ENCODE peak calls at places on chromosomes 4 and X, in eight cellular contexts. N, C, G, H, W, Z, S and E are unnamed samples.
A peak's percentile ranks its signal among the peaks of the same experiment; 100 is the strongest.

GRCh38 chr4:144449623-144450022 is 196.3 kb upstream of the HHIP start:
- DNase-seq in N (no peak), C (no peak), G (no peak), H (no peak), W (peak; percentile 48), Z (no peak), S (peak; percentile 72), E (no peak)

GRCh38 chr4:186258216-186258811 is 7.7 kb upstream of the F11 start:
- DNase-seq in N (no peak), C (no peak), G (no peak), H (no peak), W (no peak), Z (no peak), S (no peak), E (no peak)

GRCh38 chrX:18455384-18455783 is 30.0 kb downstream of the CDKL5 start:
- DNase-seq in N (no peak), C (no peak), G (no peak), H (no peak), W (no peak), Z (no peak), S (no peak), E (no peak)

GRCh38 chrX:129930941-129931410 is 25.0 kb downstream of the UTP14A start:
- DNase-seq in N (no peak), C (no peak), G (no peak), H (no peak), W (no peak), Z (no peak), S (no peak), E (no peak)

GRCh38 chrX:1598021-1598875 is 6.8 kb downstream of the AKAP17A start:
- DNase-seq in N (no peak), C (no peak), G (no peak), H (no peak), W (no peak), Z (no peak), S (no peak), E (no peak)

GRCh38 chr4:57320217-57320616 is 210.0 kb upstream of the IGFBP7 start:
- DNase-seq in N (no peak), C (no peak), G (no peak), H (no peak), W (no peak), Z (no peak), S (no peak), E (no peak)

GRCh38 chr4:113016377-113016776 is 33.1 kb upstream of the ANK2 start:
- DNase-seq in N (no peak), C (no peak), G (no peak), H (no peak), W (no peak), Z (no peak), S (no peak), E (no peak)

GRCh38 chr4:57148831-57149230 is 38.6 kb upstream of the IGFBP7 start:
- DNase-seq in N (no peak), C (peak; percentile 83), G (no peak), H (no peak), W (no peak), Z (no peak), S (no peak), E (no peak)

GRCh38 chr4:183763990-183764754 is 105.1 kb downstream of the TRAPPC11 start:
- DNase-seq in N (no peak), C (no peak), G (no peak), H (no peak), W (no peak), Z (no peak), S (peak; percentile 66), E (no peak)

GRCh38 chr4:174086829-174087799 is 196.4 kb downstream of the FBXO8 start:
- DNase-seq in N (no peak), C (no peak), G (no peak), H (no peak), W (no peak), Z (no peak), S (no peak), E (no peak)

GRCh38 chr4:57424231-57424897 is 314.2 kb upstream of the IGFBP7 start:
- DNase-seq in N (no peak), C (peak; percentile 90), G (no peak), H (no peak), W (peak; percentile 82), Z (no peak), S (no peak), E (no peak)

GRCh38 chr4:107831140-107831539 is 6.4 kb downstream of the SGMS2 start:
- DNase-seq in N (no peak), C (no peak), G (no peak), H (no peak), W (no peak), Z (no peak), S (no peak), E (no peak)
- H3K4me1 ChIP-seq in N (peaks cover 7% of the 10 kb centered on the region), C (peaks cover 22% of the 10 kb centered on the region), G (peaks cover 15% of the 10 kb centered on the region), H (no peaks in the 10 kb centered on the region), W (no peaks in the 10 kb centered on the region), Z (peaks cover 27% of the 10 kb centered on the region), S (peaks cover 14% of the 10 kb centered on the region), E (peaks cover 4% of the 10 kb centered on the region)

DNA sequence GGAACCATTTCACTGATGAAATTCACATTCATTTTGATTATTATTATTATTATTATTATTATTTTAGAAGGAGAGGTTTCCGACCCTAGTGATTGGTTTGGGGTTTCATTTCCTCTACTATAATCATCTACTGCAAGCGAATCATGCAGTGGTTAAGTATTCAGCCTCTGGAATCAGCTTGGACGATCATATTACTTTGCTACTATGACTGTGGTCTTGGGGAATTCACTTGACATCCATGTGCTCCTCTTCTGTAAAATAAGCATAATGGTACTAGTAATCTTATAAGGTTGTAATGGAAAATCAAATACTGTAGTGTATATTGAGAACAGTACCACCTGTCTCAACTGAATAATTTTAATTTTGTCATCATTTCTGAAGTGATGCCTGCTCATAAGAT is 132.1 kb upstream of the SLC4A4 start:
- DNase-seq in N (no peak), C (no peak), G (no peak), H (no peak), W (no peak), Z (no peak), S (no peak), E (no peak)
- H3K4me1 ChIP-seq in N (no peaks in the 10 kb centered on the region), C (no peaks in the 10 kb centered on the region), G (peaks cover 11% of the 10 kb centered on the region), H (no peaks in the 10 kb centered on the region), W (no peaks in the 10 kb centered on the region), Z (peaks cover 9% of the 10 kb centered on the region), S (no peaks in the 10 kb centered on the region), E (no peaks in the 10 kb centered on the region)

DNA sequence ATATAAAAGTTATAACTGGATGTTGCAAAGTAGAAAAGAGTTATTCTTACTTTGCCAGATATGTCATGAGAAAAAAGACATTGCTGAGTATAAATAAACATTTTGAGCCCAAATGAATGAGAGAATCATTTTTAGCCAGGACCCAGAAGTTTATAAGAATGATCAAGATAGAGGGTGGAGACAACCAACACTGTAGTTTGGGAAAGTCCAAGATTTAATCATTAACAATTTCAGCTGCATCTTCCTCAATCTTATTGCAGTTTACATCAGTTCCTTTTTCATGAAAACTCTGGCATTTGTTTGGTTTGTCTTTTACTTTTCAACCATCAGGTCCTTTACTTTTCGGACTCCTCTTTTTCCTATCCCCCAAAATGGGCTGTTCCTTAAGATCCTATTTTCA is 646.0 kb downstream of the ANKRD50 start:
- DNase-seq in N (no peak), C (no peak), G (no peak), H (no peak), W (no peak), Z (no peak), S (no peak), E (no peak)
- H3K4me1 ChIP-seq in N (no peaks in the 10 kb centered on the region), C (peaks cover under 1% of the 10 kb centered on the region), G (no peaks in the 10 kb centered on the region), H (no peaks in the 10 kb centered on the region), W (no peaks in the 10 kb centered on the region), Z (no peaks in the 10 kb centered on the region), S (peaks cover 8% of the 10 kb centered on the region), E (no peaks in the 10 kb centered on the region)

GRCh38 chrX:65690057-65690855 is 22.8 kb downstream of the MSN start:
- DNase-seq in N (no peak), C (peak; percentile 74), G (no peak), H (no peak), W (peak; percentile 54), Z (no peak), S (no peak), E (no peak)

GRCh38 chrX:65688403-65688881 is 21.0 kb downstream of the MSN start:
- DNase-seq in N (peak; percentile 34), C (peak; percentile 61), G (no peak), H (no peak), W (no peak), Z (no peak), S (no peak), E (peak; percentile 21)

GRCh38 chrX:65686246-65686645 is 18.8 kb downstream of the MSN start:
- DNase-seq in N (no peak), C (no peak), G (no peak), H (no peak), W (no peak), Z (no peak), S (no peak), E (no peak)

GRCh38 chrX:65687367-65687766 is 19.9 kb downstream of the MSN start:
- DNase-seq in N (no peak), C (no peak), G (no peak), H (no peak), W (no peak), Z (no peak), S (no peak), E (no peak)

GRCh38 chrX:65689377-65689776 is 21.9 kb downstream of the MSN start:
- DNase-seq in N (no peak), C (peak; percentile 49), G (no peak), H (no peak), W (no peak), Z (no peak), S (no peak), E (no peak)
- H3K4me1 ChIP-seq in N (peaks cover 9% of the 10 kb centered on the region), C (peaks cover 38% of the 10 kb centered on the region), G (peaks cover 63% of the 10 kb centered on the region), H (no peaks in the 10 kb centered on the region), W (no peaks in the 10 kb centered on the region), Z (peaks cover 59% of the 10 kb centered on the region), S (peaks cover 53% of the 10 kb centered on the region), E (peaks cover 9% of the 10 kb centered on the region)

GRCh38 chr4:82715731-82716617 is 82.6 kb downstream of the SCD5 start:
- DNase-seq in N (no peak), C (peak; percentile 82), G (no peak), H (no peak), W (no peak), Z (no peak), S (no peak), E (no peak)

GRCh38 chr4:82710202-82710929 is 88.2 kb downstream of the SCD5 start:
- DNase-seq in N (no peak), C (no peak), G (no peak), H (no peak), W (no peak), Z (no peak), S (no peak), E (no peak)

GRCh38 chr4:82708982-82709381 is 89.6 kb downstream of the SCD5 start:
- DNase-seq in N (no peak), C (no peak), G (no peak), H (no peak), W (no peak), Z (no peak), S (no peak), E (no peak)

GRCh38 chr4:82713856-82714255 is 84.7 kb downstream of the SCD5 start:
- DNase-seq in N (no peak), C (peak; percentile 72), G (no peak), H (no peak), W (no peak), Z (no peak), S (no peak), E (no peak)

DNA sequence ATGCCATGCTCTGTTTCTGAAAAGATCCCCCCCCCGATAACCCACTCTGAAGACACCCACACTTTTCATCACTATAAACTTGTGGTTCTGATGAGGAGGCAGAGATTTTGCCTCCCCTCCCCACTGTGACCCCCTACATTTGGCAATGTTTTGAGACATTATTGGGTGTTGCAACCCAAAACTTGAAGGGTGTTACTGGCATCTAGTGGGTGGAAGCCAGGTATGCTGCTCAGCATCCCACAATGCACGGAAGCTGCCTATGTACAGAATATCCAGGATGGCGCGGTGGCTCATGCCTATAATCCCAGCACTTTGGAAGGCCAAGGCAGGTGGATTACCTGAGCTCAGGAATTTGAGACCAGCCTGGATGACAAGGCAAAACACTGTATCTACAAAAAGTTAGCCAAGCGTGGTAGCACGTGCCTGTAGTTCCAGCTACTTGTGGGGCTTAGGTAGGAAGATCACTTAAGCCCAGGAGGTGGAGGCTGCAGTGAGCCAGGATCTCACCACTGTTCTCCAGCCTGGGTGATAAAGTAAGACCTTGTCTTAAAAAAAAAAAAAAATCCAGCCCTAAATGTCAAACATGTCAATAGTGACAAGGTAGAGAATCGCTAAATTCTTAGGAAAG is 87.3 kb downstream of the SCD5 start:
- DNase-seq in N (no peak), C (no peak), G (no peak), H (no peak), W (no peak), Z (no peak), S (no peak), E (no peak)
- H3K4me1 ChIP-seq in N (no peaks in the 10 kb centered on the region), C (peaks cover 8% of the 10 kb centered on the region), G (no peaks in the 10 kb centered on the region), H (no peaks in the 10 kb centered on the region), W (peaks cover 3% of the 10 kb centered on the region), Z (peaks cover 5% of the 10 kb centered on the region), S (peaks cover 8% of the 10 kb centered on the region), E (no peaks in the 10 kb centered on the region)